ENCODE peak calls at places on chromosomes 13 and 19, in six cellular contexts. Z, E, Q, F, A and N are unnamed samples.

GRCh38 chr19:11420894-11421606 is 1.9 kb upstream of the RGL3 start:
- DNase-seq in Z (no peak), E (no peak), Q (no peak), F (no peak), A (peak; percentile 6), N (no peak)

GRCh38 chr13:29546662-29547061 is 48.8 kb downstream of the SLC7A1 start:
- DNase-seq in Z (no peak), E (no peak), Q (no peak), F (no peak), A (no peak), N (no peak)

GRCh38 chr13:48492123-48493075 is 40.5 kb downstream of the RCBTB2 start:
- DNase-seq in Z (peak; percentile 67), E (peak; percentile 52), Q (peak; percentile 30), F (peak; percentile 79), A (peak; percentile 30), N (peak; percentile 67)

GRCh38 chr13:108981407-108981806 is 352.0 kb downstream of the MYO16 start:
- DNase-seq in Z (no peak), E (no peak), Q (no peak), F (no peak), A (no peak), N (no peak)

GRCh38 chr19:1281895-1282287 is 3.8 kb upstream of the EFNA2 start:
- DNase-seq in Z (no peak), E (no peak), Q (no peak), F (no peak), A (no peak), N (no peak)

GRCh38 chr13:73520566-73521290 is 461.9 kb downstream of the KLF5 start:
- DNase-seq in Z (no peak), E (no peak), Q (no peak), F (no peak), A (no peak), N (no peak)

GRCh38 chr19:16462757-16463250 is 9.0 kb downstream of the EPS15L1 start:
- DNase-seq in Z (no peak), E (no peak), Q (no peak), F (no peak), A (peak; percentile 30), N (peak; percentile 24)

GRCh38 chr19:55369651-55370304 is 485 bp downstream of the IL11 start:
- DNase-seq in Z (no peak), E (peak; percentile 58), Q (no peak), F (peak; percentile 50), A (no peak), N (no peak)

GRCh38 chr13:48398450-48399095 is 14.3 kb downstream of the LPAR6 start:
- DNase-seq in Z (no peak), E (no peak), Q (no peak), F (no peak), A (no peak), N (no peak)

GRCh38 chr13:93915269-93915809 is 564.1 kb downstream of the DCT start:
- DNase-seq in Z (no peak), E (peak; percentile 46), Q (no peak), F (no peak), A (no peak), N (no peak)

GRCh38 chr13:105395041-105395440 is 1140.4 kb downstream of the EFNB2 start:
- DNase-seq in Z (no peak), E (no peak), Q (no peak), F (no peak), A (no peak), N (no peak)

GRCh38 chr19:39430675-39431593 is 4.8 kb downstream of the RPS16 start:
- DNase-seq in Z (no peak), E (peak; percentile 100), Q (no peak), F (peak; percentile 77), A (peak; percentile 49), N (no peak)

GRCh38 chr19:42250666-42251531 is 4.0 kb downstream of the ERF start:
- DNase-seq in Z (peak; percentile 23), E (peak; percentile 60), Q (no peak), F (peak; percentile 50), A (no peak), N (no peak)

GRCh38 chr13:45749026-45749759 is 47.1 kb downstream of the CBY2 start:
- DNase-seq in Z (no peak), E (no peak), Q (no peak), F (no peak), A (no peak), N (no peak)

GRCh38 chr19:40223135-40223822 is 3.2 kb downstream of the CCNP start:
- DNase-seq in Z (no peak), E (no peak), Q (no peak), F (no peak), A (no peak), N (no peak)

GRCh38 chr13:21948781-21949474 is 278.1 kb downstream of the FGF9 start:
- DNase-seq in Z (no peak), E (no peak), Q (no peak), F (no peak), A (no peak), N (no peak)

GRCh38 chr13:95643814-95644598 is 500 bp downstream of the DZIP1 start:
- DNase-seq in Z (no peak), E (peak; percentile 56), Q (no peak), F (no peak), A (no peak), N (no peak)

GRCh38 chr13:98586400-98587144 is 9.7 kb upstream of the STK24 start:
- DNase-seq in Z (no peak), E (no peak), Q (no peak), F (no peak), A (no peak), N (no peak)

GRCh38 chr19:677201-677600 is 1.0 kb downstream of the FSTL3 start:
- DNase-seq in Z (peak; percentile 75), E (peak; percentile 82), Q (no peak), F (peak; percentile 80), A (peak; percentile 67), N (no peak)

GRCh38 chr13:112073245-112074138 is 6.5 kb downstream of the SOX1 start:
- DNase-seq in Z (no peak), E (no peak), Q (no peak), F (no peak), A (no peak), N (no peak)

GRCh38 chr19:29054886-29055675 is 157.9 kb downstream of the UQCRFS1 start:
- DNase-seq in Z (no peak), E (no peak), Q (no peak), F (no peak), A (no peak), N (no peak)

GRCh38 chr19:29062486-29063435 is 150.2 kb downstream of the UQCRFS1 start:
- DNase-seq in Z (no peak), E (no peak), Q (no peak), F (no peak), A (no peak), N (no peak)

GRCh38 chr19:29060833-29061364 is 152.1 kb downstream of the UQCRFS1 start:
- DNase-seq in Z (no peak), E (no peak), Q (no peak), F (no peak), A (no peak), N (no peak)
- TF ChIP-seq CTCF in Z (no peak), E (no peak), Q (no peak), F (no peak), A (no peak), N (no peak)

GRCh38 chr19:15280915-15281683 is 48.9 kb upstream of the EPHX3 start:
- DNase-seq in Z (peak; percentile 69), E (peak; percentile 91), Q (peak; percentile 79), F (peak; percentile 80), A (peak; percentile 90), N (no peak)
- TF ChIP-seq CTCF in Z (no peak), E (peak; percentile 21), Q (no peak), F (peak; percentile 34), A (no peak), N (no peak)

DNA sequence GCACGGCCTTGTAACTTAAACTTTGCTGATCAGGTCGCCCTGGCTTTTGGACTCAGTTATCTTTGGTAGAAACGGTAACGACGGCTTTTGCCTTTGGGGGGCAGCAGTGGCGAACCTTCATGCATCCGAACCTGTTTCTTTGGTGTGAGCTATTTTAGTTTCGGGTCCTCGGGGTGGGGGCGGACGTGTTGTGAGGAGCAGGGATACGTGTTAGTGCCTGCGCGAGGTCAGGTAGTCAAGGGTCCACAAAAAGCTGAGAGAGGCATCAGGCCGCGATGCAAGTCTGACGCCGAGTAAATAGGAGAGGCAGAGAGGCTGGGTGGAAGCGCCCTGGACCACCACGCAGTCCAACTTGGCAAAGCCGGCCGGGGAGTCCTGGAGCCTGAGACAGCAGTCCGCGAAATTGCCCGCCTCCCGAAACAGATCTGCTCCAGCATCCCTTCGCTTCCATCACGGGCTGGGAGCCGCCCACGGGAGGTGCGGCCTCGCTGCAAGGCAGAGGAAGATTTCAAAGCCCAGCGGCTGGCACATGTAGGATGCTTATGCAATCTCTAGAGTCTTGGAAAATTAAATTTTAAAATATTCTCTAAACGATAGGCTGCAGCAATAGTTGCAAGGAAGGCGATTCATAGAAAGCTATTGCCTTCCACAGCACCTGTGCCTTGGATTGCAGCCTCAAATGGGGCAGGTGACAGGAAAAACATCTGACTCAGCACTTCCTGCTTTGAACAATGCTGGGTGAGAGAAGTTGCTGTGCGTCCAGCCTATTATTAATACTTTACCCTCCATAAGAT is 4.6 kb upstream of the TPP2 start:
- DNase-seq in Z (peak; percentile 44), E (peak; percentile 77), Q (peak; percentile 35), F (peak; percentile 77), A (peak; percentile 75), N (peak; percentile 71)
- TF ChIP-seq CTCF in Z (peak; percentile 49), E (peak; percentile 76), Q (no peak), F (peak; percentile 64), A (peak; percentile 33), N (peak; percentile 75)

GRCh38 chr19:18419195-18419698 is at the start of gene SSBP4:
- DNase-seq in Z (no peak), E (peak; percentile 78), Q (peak; percentile 54), F (peak; percentile 80), A (peak; percentile 70), N (peak; percentile 79)
- TF ChIP-seq CTCF in Z (no peak), E (no peak), Q (peak; percentile 21), F (peak; percentile 44), A (no peak), N (peak; percentile 11)

DNA sequence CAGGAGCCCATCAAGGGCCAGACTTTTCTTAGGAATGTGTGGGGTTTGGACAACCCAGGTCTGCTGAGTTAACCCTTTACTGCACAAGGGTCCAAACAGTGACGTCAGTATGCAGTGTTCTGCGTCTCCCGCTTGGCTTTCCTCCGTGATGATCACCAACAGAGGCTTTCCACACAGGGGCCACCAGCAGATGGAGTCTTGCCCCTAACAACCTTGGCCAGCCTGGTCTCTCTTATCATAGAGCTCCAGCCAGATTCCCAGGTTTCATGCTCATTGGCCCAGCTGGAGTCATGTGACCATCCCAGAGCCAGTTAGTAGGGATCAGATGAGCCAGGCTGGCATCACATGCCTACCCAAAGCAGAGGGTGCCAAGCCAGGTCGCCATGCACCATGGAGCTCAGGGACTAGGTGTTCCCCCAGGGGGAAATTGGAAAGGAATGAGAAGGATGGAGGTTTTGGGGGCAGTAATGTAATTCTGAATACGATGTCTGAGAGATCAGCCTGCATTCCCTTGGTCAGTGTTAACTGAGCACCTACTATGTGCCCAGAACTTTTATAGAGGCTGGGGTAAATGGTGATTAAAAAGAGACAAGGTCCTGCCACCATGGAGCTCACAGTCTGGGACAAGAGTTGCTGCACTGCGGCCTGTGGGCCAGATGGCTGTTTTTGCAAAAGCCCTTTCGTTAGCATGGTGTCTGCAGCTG is 61.2 kb downstream of the MYH14 start:
- DNase-seq in Z (no peak), E (no peak), Q (no peak), F (no peak), A (no peak), N (no peak)
- TF ChIP-seq CTCF in Z (no peak), E (no peak), Q (no peak), F (no peak), A (no peak), N (no peak)